ENCODE peak calls at places on chromosomes 7 and 10, in nine cellular contexts. S, I, Y, V, Z, A, U, B and O are unnamed samples.

GRCh38 chr10:90642136-90642535 is 215.7 kb downstream of the HTR7 start:
- DNase-seq in B (peak; percentile 67), S (no peak), I (peak; percentile 19), Y (no peak), U (no peak), A (no peak), Z (no peak), V (no peak), O (no peak)

GRCh38 chr10:61643316-61643751 is 19.4 kb upstream of the CABCOCO1 start:
- DNase-seq in I (peak; percentile 64), V (no peak), S (no peak), Z (no peak), A (no peak), U (no peak), Y (no peak), B (peak; percentile 58), O (no peak)

GRCh38 chr7:93044147-93044810 is 73.5 kb downstream of the SAMD9 start:
- DNase-seq in Z (no peak), V (no peak), S (no peak), I (peak; percentile 40), Y (no peak), B (peak; percentile 74), A (peak; percentile 61), U (no peak), O (no peak)

GRCh38 chr10:61188691-61189090 is 244.7 kb upstream of the RHOBTB1 start:
- DNase-seq in A (no peak), B (no peak), U (no peak), I (no peak), S (no peak), Z (no peak), Y (no peak), V (no peak), O (no peak)

GRCh38 chr7:50449881-50450690 is at the start of gene FIGNL1:
- DNase-seq in U (peak; percentile 38), Y (peak; percentile 70), V (peak; percentile 78), Z (peak; percentile 40), B (peak; percentile 53), S (peak; percentile 63), I (no peak), A (peak; percentile 83), O (peak; percentile 82)

GRCh38 chr10:68027429-68027828 is 47.7 kb downstream of the HERC4 start:
- DNase-seq in U (no peak), A (no peak), V (no peak), I (no peak), Z (no peak), B (no peak), Y (no peak), S (no peak), O (no peak)

GRCh38 chr10:96683710-96684109 is 36.6 kb downstream of the PIK3AP1 start:
- DNase-seq in A (no peak), Z (no peak), B (no peak), Y (no peak), I (no peak), U (no peak), S (no peak), V (no peak), O (no peak)

GRCh38 chr10:124604214-124605000 is 139.8 kb downstream of the FAM53B start:
- DNase-seq in Z (no peak), U (no peak), I (no peak), A (no peak), S (no peak), V (peak; percentile 76), Y (no peak), B (no peak), O (peak; percentile 23)

GRCh38 chr10:11724938-11725776 is 17.0 kb upstream of the ECHDC3 start:
- DNase-seq in B (peak; percentile 54), U (no peak), I (no peak), Y (no peak), A (peak; percentile 85), S (no peak), V (no peak), Z (no peak), O (no peak)

GRCh38 chr7:22660293-22660692 is 66.7 kb upstream of the IL6 start:
- DNase-seq in U (no peak), V (no peak), S (no peak), Y (no peak), Z (no peak), I (no peak), B (no peak), A (no peak), O (no peak)

GRCh38 chr10:9211228-9211627 is 1156.7 kb downstream of the GATA3 start:
- DNase-seq in U (no peak), A (peak; percentile 30), V (no peak), Z (no peak), I (no peak), B (peak; percentile 4), Y (no peak), S (no peak), O (no peak)

GRCh38 chr10:132974886-132975881 is 32.8 kb upstream of the CFAP46 start:
- DNase-seq in Y (no peak), Z (no peak), V (no peak), B (no peak), S (no peak), U (no peak), A (no peak), I (no peak), O (no peak)

GRCh38 chr10:108901766-108902365 is 1021.4 kb downstream of the XPNPEP1 start:
- DNase-seq in B (no peak), A (no peak), Y (no peak), I (no peak), U (no peak), V (no peak), S (no peak), Z (no peak), O (no peak)

GRCh38 chr7:71937840-71938371 is 474.2 kb downstream of the CALN1 start:
- DNase-seq in A (no peak), U (no peak), I (no peak), Z (no peak), B (no peak), S (no peak), Y (no peak), V (no peak), O (no peak)

GRCh38 chr7:27992755-27993478 is 187.7 kb downstream of the JAZF1 start:
- DNase-seq in Z (no peak), Y (no peak), S (no peak), U (no peak), B (no peak), A (no peak), V (no peak), I (no peak), O (no peak)

GRCh38 chr10:131710142-131710861 is 190.5 kb upstream of the PPP2R2D start:
- DNase-seq in Y (no peak), I (no peak), B (no peak), A (no peak), U (no peak), S (no peak), V (no peak), Z (no peak), O (no peak)

GRCh38 chr10:46555366-46555712 is 1.1 kb downstream of the GPRIN2 start:
- DNase-seq in U (no peak), B (no peak), V (no peak), A (no peak), Z (no peak), Y (peak; percentile 3), I (no peak), S (no peak), O (no peak)

GRCh38 chr10:119079572-119080520 is 771 bp downstream of the EIF3A start:
- DNase-seq in S (peak; percentile 64), Z (peak; percentile 50), I (no peak), V (peak; percentile 44), U (peak; percentile 43), A (peak; percentile 72), B (peak; percentile 67), Y (peak; percentile 67), O (no peak)

GRCh38 chr7:106915873-106916272 is 50.8 kb downstream of the PIK3CG start:
- DNase-seq in I (no peak), A (no peak), B (no peak), Z (no peak), Y (no peak), S (no peak), V (no peak), U (no peak), O (no peak)

DNA sequence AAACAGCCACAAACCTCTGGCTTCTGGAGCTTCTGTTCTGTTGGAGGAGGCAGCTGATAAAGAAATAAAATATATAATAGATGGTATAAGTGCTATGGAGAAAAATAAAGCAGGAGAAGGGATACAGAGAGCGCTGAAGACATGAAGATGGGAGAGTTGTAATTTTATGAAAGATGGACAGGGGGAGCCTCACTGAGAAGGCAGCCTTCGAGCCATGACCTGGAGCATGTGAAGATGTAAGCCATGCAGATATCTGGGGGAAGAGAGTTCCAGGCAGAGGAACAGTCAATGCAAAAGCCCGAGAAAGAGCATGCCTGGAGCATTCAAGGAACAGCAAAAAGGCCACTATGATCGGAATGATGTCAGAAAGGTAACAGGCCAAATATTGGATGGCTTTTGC is 187.5 kb downstream of the KIAA1217 start:
- DNase-seq in V (no peak), I (no peak), U (no peak), B (no peak), Z (no peak), A (peak; percentile 50), Y (no peak), S (no peak), O (no peak)
- TF ChIP-seq CTCF in V (no peak), I (peak; percentile 31), U (no peak), B (peak; percentile 45), Z (peak; percentile 16), A (peak; percentile 44), Y (no peak), S (no peak), O (no peak)

DNA sequence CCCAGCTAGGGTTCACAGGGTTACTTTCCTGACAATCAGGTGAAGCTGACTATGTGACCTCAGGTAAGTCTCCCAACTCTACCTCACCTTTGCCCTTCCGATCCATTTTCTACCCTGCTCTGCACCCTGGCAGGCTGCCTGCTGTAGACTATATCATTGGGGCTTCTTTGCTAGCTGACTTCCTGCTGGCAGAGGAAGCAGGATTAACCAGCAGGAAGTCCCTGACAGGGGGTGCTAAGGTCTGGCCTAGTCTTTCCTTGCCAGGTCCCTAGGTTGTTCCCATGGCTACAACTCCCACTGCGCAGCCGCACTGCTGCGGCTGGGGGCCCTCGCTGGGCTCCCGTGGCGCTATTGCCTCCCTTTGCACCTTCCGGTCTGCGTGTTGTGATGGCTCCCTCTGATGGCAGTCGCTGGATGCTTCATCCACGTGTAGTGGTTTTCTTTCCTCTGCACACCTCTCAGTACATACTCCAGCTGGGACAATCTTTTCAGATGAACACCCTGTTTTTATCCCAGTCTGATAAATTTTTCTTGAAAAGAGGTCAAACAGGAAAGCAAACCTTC is 365.9 kb downstream of the REEP3 start:
- DNase-seq in B (no peak), I (no peak), A (peak; percentile 20), V (no peak), Z (no peak), S (no peak), U (no peak), Y (peak; percentile 10), O (no peak)
- TF ChIP-seq CTCF in B (peak; percentile 37), I (no peak), A (peak; percentile 42), V (no peak), Z (no peak), S (no peak), U (no peak), Y (no peak), O (no peak)

GRCh38 chr7:44847920-44848634 is at the start of gene H2AZ2:
- DNase-seq in Y (peak; percentile 100), I (peak; percentile 99), A (peak; percentile 100), Z (peak; percentile 100), B (peak; percentile 100), U (peak; percentile 99), V (peak; percentile 100), S (peak; percentile 100), O (peak; percentile 98)
- TF ChIP-seq CTCF in Y (no peak), I (no peak), A (no peak), Z (no peak), B (no peak), U (peak; percentile 2), V (peak; percentile 47), S (no peak), O (no peak)

GRCh38 chr7:2629740-2630681 is 1.8 kb upstream of the TTYH3 start:
- DNase-seq in Y (no peak), I (no peak), V (no peak), B (no peak), Z (no peak), U (no peak), A (no peak), S (peak; percentile 82), O (no peak)
- TF ChIP-seq CTCF in Y (no peak), I (no peak), V (no peak), B (no peak), Z (no peak), U (no peak), A (no peak), S (no peak), O (no peak)